ENCODE peak calls at places on chromosomes 5 and 9, in eight cellular contexts. L, F, V, C, M, R, D and P are unnamed samples.

GRCh38 chr5:138258704-138259285 is 15.6 kb downstream of the GFRA3 start:
- DNase-seq in L (no peak), F (no peak), V (no peak), C (no peak), M (no peak), R (no peak), D (no peak), P (no peak)

GRCh38 chr5:91311697-91312501 is 71.2 kb downstream of the ARRDC3 start:
- DNase-seq in L (peak; percentile 94), F (peak; percentile 98), V (peak; percentile 86), C (peak; percentile 49), M (peak; percentile 98), R (peak; percentile 100), D (peak; percentile 99), P (peak; percentile 97)

GRCh38 chr9:3181049-3181953 is 337.4 kb upstream of the PUM3 start:
- DNase-seq in L (peak; percentile 48), F (no peak), V (peak; percentile 70), C (no peak), M (peak; percentile 13), R (peak; percentile 23), D (peak; percentile 15), P (no peak)

GRCh38 chr9:8890695-8891094 is 1091.1 kb upstream of the DMAC1 start:
- DNase-seq in L (no peak), F (no peak), V (no peak), C (no peak), M (no peak), R (no peak), D (no peak), P (no peak)

GRCh38 chr9:20292002-20292401 is 330.3 kb downstream of the MLLT3 start:
- DNase-seq in L (peak; percentile 66), F (peak; percentile 22), V (no peak), C (no peak), M (peak; percentile 17), R (peak; percentile 46), D (peak; percentile 62), P (peak; percentile 30)

GRCh38 chr9:132546148-132547051 is 36.0 kb upstream of the BARHL1 start:
- DNase-seq in L (no peak), F (no peak), V (no peak), C (peak; percentile 29), M (peak; percentile 57), R (peak; percentile 42), D (peak; percentile 4), P (no peak)

GRCh38 chr9:130991227-130992058 is 17.5 kb upstream of the LAMC3 start:
- DNase-seq in L (no peak), F (no peak), V (no peak), C (no peak), M (no peak), R (no peak), D (no peak), P (no peak)

GRCh38 chr5:75007537-75007847 is 44.9 kb downstream of the GCNT4 start:
- DNase-seq in L (no peak), F (no peak), V (no peak), C (no peak), M (peak; percentile 78), R (peak; percentile 90), D (peak; percentile 58), P (no peak)

GRCh38 chr9:129650680-129651235 is 8.8 kb upstream of the ASB6 start:
- DNase-seq in L (peak; percentile 42), F (no peak), V (no peak), C (no peak), M (no peak), R (peak; percentile 36), D (peak; percentile 27), P (no peak)

GRCh38 chr5:15850939-15851341 is 328.7 kb downstream of the MARCHF11 start:
- DNase-seq in L (no peak), F (no peak), V (no peak), C (no peak), M (peak; percentile 46), R (no peak), D (no peak), P (no peak)

GRCh38 chr5:157076558-157076957 is 17.6 kb upstream of the HAVCR1 start:
- DNase-seq in L (peak; percentile 30), F (peak; percentile 16), V (no peak), C (no peak), M (no peak), R (peak; percentile 21), D (peak; percentile 57), P (no peak)

GRCh38 chr5:124995451-124995850 is 249.0 kb upstream of the ZNF608 start:
- DNase-seq in L (peak; percentile 78), F (peak; percentile 6), V (no peak), C (no peak), M (peak; percentile 69), R (peak; percentile 91), D (peak; percentile 90), P (no peak)

GRCh38 chr9:16591092-16591491 is 279.4 kb downstream of the BNC2 start:
- DNase-seq in L (no peak), F (no peak), V (no peak), C (no peak), M (no peak), R (no peak), D (no peak), P (no peak)

GRCh38 chr9:69066955-69067354 is 31.4 kb downstream of the FXN start:
- DNase-seq in L (no peak), F (no peak), V (peak; percentile 63), C (no peak), M (no peak), R (no peak), D (no peak), P (no peak)

GRCh38 chr5:147382776-147383175 is 127.1 kb downstream of the DPYSL3 start:
- DNase-seq in L (no peak), F (no peak), V (no peak), C (no peak), M (peak; percentile 54), R (no peak), D (peak; percentile 42), P (no peak)

GRCh38 chr5:61964199-61964598 is 341.8 kb upstream of the KIF2A start:
- DNase-seq in L (no peak), F (no peak), V (no peak), C (no peak), M (peak; percentile 0), R (peak; percentile 26), D (peak; percentile 2), P (no peak)

DNA sequence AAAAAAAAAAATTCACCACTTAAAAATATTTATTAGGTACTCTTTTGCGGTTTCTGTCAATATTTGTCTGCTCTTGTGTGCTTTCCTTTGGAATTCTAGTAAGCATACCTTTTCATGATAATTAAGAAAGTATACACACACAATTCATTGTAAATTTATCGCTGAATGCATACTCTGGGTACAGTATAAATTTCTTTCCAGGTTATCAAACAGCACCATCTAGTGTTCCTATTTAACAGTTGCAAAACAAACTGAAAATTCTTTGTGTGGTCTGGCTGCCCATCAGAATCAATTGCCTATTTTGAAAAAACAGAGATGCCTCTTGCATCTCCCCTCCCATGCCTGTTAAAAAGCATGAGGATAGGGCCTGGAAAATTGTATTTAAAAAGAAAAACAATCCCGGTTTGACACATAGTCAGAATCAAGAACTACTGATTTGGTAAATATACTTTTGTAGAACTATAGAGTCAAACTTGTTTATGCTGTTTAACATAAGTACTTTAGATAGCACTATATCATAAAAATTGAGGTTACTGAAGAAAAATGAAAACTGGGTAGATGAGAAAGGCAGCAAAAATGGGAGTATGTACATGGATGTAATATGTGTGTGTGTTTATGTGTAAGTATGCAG is 16.2 kb downstream of the PGGT1B start:
- DNase-seq in L (peak; percentile 23), F (no peak), V (no peak), C (no peak), M (peak; percentile 58), R (peak; percentile 68), D (peak; percentile 60), P (no peak)
- TF ChIP-seq CTCF in L (peak; percentile 82), F (peak; percentile 37), V (peak; percentile 74), C (peak; percentile 75), M (peak; percentile 59), R (peak; percentile 69), D (peak; percentile 57), P (peak; percentile 73)

GRCh38 chr9:91419222-91420191 is 4.1 kb downstream of the NFIL3 start:
- DNase-seq in L (peak; percentile 81), F (peak; percentile 79), V (peak; percentile 68), C (no peak), M (peak; percentile 96), R (peak; percentile 99), D (peak; percentile 98), P (peak; percentile 94)

GRCh38 chr9:91421987-91422765 is 1.5 kb downstream of the NFIL3 start:
- DNase-seq in L (no peak), F (no peak), V (no peak), C (no peak), M (peak; percentile 53), R (peak; percentile 57), D (peak; percentile 54), P (no peak)

GRCh38 chr9:91421022-91421765 is 2.4 kb downstream of the NFIL3 start:
- DNase-seq in L (no peak), F (no peak), V (peak; percentile 72), C (peak; percentile 46), M (peak; percentile 66), R (peak; percentile 64), D (peak; percentile 30), P (no peak)

GRCh38 chr9:91422832-91423711 is 560 bp downstream of the NFIL3 start:
- DNase-seq in L (peak; percentile 71), F (no peak), V (peak; percentile 85), C (peak; percentile 56), M (peak; percentile 89), R (peak; percentile 82), D (peak; percentile 84), P (no peak)

DNA sequence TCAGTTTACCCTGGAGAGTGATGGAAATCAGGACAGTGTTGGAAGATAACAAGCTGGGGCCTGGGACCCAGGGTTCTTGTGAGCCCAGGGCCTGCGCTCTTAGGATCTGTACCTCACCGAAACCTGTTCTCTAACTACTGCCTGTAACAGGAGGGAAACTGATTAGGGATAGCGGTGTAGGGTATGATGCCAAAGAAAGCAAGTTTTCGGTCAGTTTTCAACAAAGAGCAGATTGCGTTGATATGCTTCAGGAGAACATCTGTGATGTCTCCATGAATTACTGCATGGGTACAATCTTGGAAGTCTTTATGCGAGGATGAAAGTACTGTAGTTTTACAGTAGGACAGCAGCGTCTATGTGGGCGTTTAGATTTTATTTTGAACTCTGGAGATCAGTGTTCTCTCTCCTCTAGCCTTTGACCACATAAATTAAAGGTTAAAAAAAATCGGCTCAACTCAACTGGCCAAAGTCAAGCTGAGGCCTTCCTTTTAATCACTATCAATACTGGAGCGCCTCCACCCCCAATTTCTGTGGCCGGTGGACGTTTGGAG is 3.1 kb downstream of the NFIL3 start:
- DNase-seq in L (no peak), F (no peak), V (no peak), C (no peak), M (peak; percentile 47), R (peak; percentile 39), D (peak; percentile 27), P (no peak)
- H3K4me3 ChIP-seq in L (no peak overlapping the region), F (peak overlapping the region; percentile 74), V (peak overlapping the region; percentile 71), C (peak overlapping the region; percentile 81), M (peak overlapping the region; percentile 99), R (peak overlapping the region; percentile 74), D (peak overlapping the region; percentile 89), P (peak overlapping the region; percentile 80)

GRCh38 chr5:126354012-126354856 is 69.0 kb upstream of the GRAMD2B start:
- DNase-seq in L (peak; percentile 43), F (peak; percentile 94), V (no peak), C (no peak), M (peak; percentile 96), R (peak; percentile 99), D (peak; percentile 99), P (peak; percentile 73)
- TF ChIP-seq CTCF in L (peak; percentile 77), F (no peak), V (peak; percentile 62), C (peak; percentile 71), M (peak; percentile 46), R (peak; percentile 54), D (no peak), P (peak; percentile 59)

DNA sequence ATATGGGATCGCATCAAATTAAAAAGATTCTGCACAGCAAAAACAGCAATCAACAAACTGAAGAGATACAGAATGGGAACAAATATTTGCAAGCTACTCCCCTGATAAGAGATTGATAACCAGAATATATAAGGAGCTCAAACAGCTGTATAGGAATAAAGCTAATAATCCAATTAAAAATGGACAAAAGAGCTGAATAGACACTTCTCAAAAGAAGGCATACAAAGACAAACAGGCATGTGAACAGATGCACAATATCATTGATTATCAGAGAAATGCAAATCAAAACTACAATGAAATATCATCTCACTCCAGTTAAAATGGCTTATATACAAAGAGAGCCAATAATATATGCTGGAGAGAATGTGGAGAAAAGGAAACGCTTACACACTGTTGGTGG is 110.6 kb downstream of the PLCXD3 start:
- DNase-seq in L (no peak), F (no peak), V (no peak), C (no peak), M (no peak), R (no peak), D (no peak), P (no peak)
- H3K4me3 ChIP-seq in L (no peak overlapping the region), F (no peak overlapping the region), V (no peak overlapping the region), C (no peak overlapping the region), M (no peak overlapping the region), R (no peak overlapping the region), D (no peak overlapping the region), P (no peak overlapping the region)